ENCODE peak calls at places on chromosomes 2 and 18, in nine cellular contexts. J is EL; Z is CD8-positive, alpha-beta T cell; D is HS-27A; V is HT1080; C is activated T-cell treated with anti-CD3 and anti-CD28 coated beads for 24 hours; G is occipital lobe; N is activated CD4-positive, alpha-beta memory T cell treated with anti-CD3 and anti-CD28 coated beads for 36 hours; I is substantia nigra. T is an unnamed sample.

GRCh38 chr2:239012228-239012627 is 164.3 kb downstream of the TWIST2 start:
- DNase-seq in I (no peak), D (no peak), V (no peak), N (no peak), Z (no peak), C (no peak), G (no peak), J (no peak), T (no peak)

GRCh38 chr2:196291873-196292800 is 120.8 kb upstream of the STK17B start:
- DNase-seq in V (peak), N (no peak), Z (no peak), C (no peak), I (no peak), D (no peak), J (no peak), G (no peak), T (no peak)

GRCh38 chr2:38751847-38752410 is 768 bp upstream of the SRSF7 start:
- DNase-seq in G (no peak), N (peak), J (no peak), V (no peak), C (no peak), Z (no peak), D (no peak), I (no peak), T (no peak)

GRCh38 chr2:215107229-215108056 is 31.0 kb downstream of the ABCA12 start:
- DNase-seq in J (no peak), G (no peak), Z (no peak), I (no peak), D (no peak), N (no peak), C (no peak), V (no peak), T (no peak)

GRCh38 chr2:136375017-136375901 is 257.3 kb upstream of the CXCR4 start:
- DNase-seq in N (peak), C (no peak), Z (no peak), D (no peak), J (no peak), I (no peak), G (no peak), V (no peak), T (no peak)

GRCh38 chr2:2244508-2244907 is 86.6 kb downstream of the MYT1L start:
- DNase-seq in I (no peak), J (no peak), N (no peak), G (no peak), C (no peak), Z (no peak), V (no peak), D (no peak), T (no peak)

GRCh38 chr18:77068321-77068841 is 64.2 kb downstream of the MBP start:
- DNase-seq in Z (no peak), C (no peak), N (peak), G (no peak), V (no peak), I (no peak), J (peak), D (no peak), T (no peak)

GRCh38 chr18:79575891-79576685 is 103.5 kb upstream of the CTDP1 start:
- DNase-seq in I (no peak), D (no peak), J (no peak), N (no peak), V (no peak), G (no peak), Z (no peak), C (no peak), T (peak)

GRCh38 chr2:105215586-105216192 is 25.9 kb upstream of the GPR45 start:
- DNase-seq in C (no peak), G (no peak), D (no peak), V (no peak), N (no peak), J (no peak), Z (no peak), I (no peak), T (no peak)

T was measured in posterior cingulate gyrus.